ENCODE peak calls at places on chromosomes 13 and 19, in seven cellular contexts. S is kidney, U is NCI-H748 treated with DMSO at 0.1 percent for 48 hours, O is neural crest cell, Q is islet precursor cell, P is NCI-H2227 treated with DMSO at 0.1 percent for 48 hours, J is T-cell. G is an unnamed sample.

GRCh38 chr13:99122171-99122570 is 78.5 kb upstream of the UBAC2 start:
- DNase-seq in Q (no peak), J (no peak), U (no peak), P (no peak), O (no peak), S (no peak), G (no peak)

GRCh38 chr19:34508540-34508939 is 27.0 kb downstream of the WTIP start:
- DNase-seq in P (no peak), J (no peak), O (no peak), S (no peak), Q (no peak), U (no peak), G (no peak)

GRCh38 chr19:11480927-11481776 is at the start of gene ELAVL3:
- DNase-seq in O (peak; percentile 54), Q (no peak), S (no peak), U (peak; percentile 41), P (peak; percentile 52), J (no peak), G (no peak)

GRCh38 chr13:43939149-43939548 is 59.4 kb downstream of the LACC1 start:
- DNase-seq in U (no peak), Q (no peak), S (no peak), J (no peak), P (no peak), O (no peak), G (no peak)

GRCh38 chr13:84524586-84524985 is 642.3 kb upstream of the SLITRK1 start:
- DNase-seq in Q (no peak), S (no peak), J (no peak), O (no peak), P (no peak), U (no peak), G (no peak)

GRCh38 chr13:99911965-99912566 is 59.5 kb downstream of the ZIC5 start:
- DNase-seq in O (no peak), P (no peak), S (no peak), U (peak; percentile 84), J (no peak), Q (no peak), G (no peak)

GRCh38 chr13:75371223-75371622 is 110.7 kb downstream of the TBC1D4 start:
- DNase-seq in O (no peak), U (no peak), S (no peak), P (no peak), J (no peak), Q (no peak), G (no peak)

GRCh38 chr19:48970139-48970766 is 5.1 kb downstream of the FTL start:
- DNase-seq in Q (no peak), P (no peak), J (no peak), O (no peak), U (no peak), S (no peak), G (no peak)

GRCh38 chr13:31056650-31057275 is 104.9 kb downstream of the HSPH1 start:
- DNase-seq in P (no peak), J (no peak), U (no peak), S (no peak), O (no peak), Q (no peak), G (no peak)

GRCh38 chr13:86974251-86974994 is 696.7 kb upstream of the SLITRK5 start:
- DNase-seq in Q (peak; percentile 75), O (no peak), J (no peak), U (no peak), P (no peak), S (peak; percentile 39), G (no peak)

GRCh38 chr19:41325947-41326706 is 16.2 kb downstream of the CCDC97 start:
- DNase-seq in O (no peak), U (no peak), S (no peak), Q (peak; percentile 81), P (no peak), J (no peak), G (peak; percentile 73)

GRCh38 chr19:47310819-47311218 is 1.2 kb downstream of the C5AR1 start:
- DNase-seq in O (no peak), P (no peak), Q (no peak), J (no peak), U (no peak), S (no peak), G (no peak)

GRCh38 chr19:55289117-55289796 is 5.5 kb downstream of the BRSK1 start:
- DNase-seq in O (no peak), P (peak; percentile 32), S (peak; percentile 68), Q (no peak), J (no peak), U (no peak), G (no peak)

GRCh38 chr13:51934461-51935087 is 72.8 kb downstream of the CCDC70 start:
- DNase-seq in U (no peak), O (no peak), S (no peak), Q (peak; percentile 51), P (no peak), J (no peak), G (no peak)

GRCh38 chr19:10580979-10581631 is 6.0 kb downstream of the AP1M2 start:
- DNase-seq in S (peak; percentile 91), U (no peak), J (peak; percentile 90), P (peak; percentile 71), O (peak; percentile 93), Q (peak; percentile 92), G (peak; percentile 81)

GRCh38 chr13:79451500-79451962 is 29.4 kb upstream of the NDFIP2 start:
- DNase-seq in P (no peak), J (peak; percentile 81), Q (peak; percentile 97), S (no peak), O (no peak), U (no peak), G (peak; percentile 81)

GRCh38 chr19:7681336-7682174 is 922 bp downstream of the TRAPPC5 start:
- DNase-seq in U (peak; percentile 0), J (peak; percentile 84), P (no peak), S (peak; percentile 85), Q (peak; percentile 85), O (peak; percentile 63), G (peak; percentile 75)

GRCh38 chr13:31972453-31972852 is 59.1 kb upstream of the FRY start:
- DNase-seq in Q (no peak), O (no peak), U (no peak), P (no peak), S (no peak), J (no peak), G (no peak)

GRCh38 chr13:97403893-97404683 is 29.9 kb upstream of the RAP2A start:
- DNase-seq in Q (no peak), U (no peak), J (no peak), P (no peak), S (no peak), O (no peak), G (no peak)

GRCh38 chr19:7742991-7743390 is 4.3 kb downstream of the CD209 start:
- DNase-seq in Q (no peak), P (no peak), U (no peak), S (peak; percentile 39), O (no peak), J (no peak), G (no peak)

GRCh38 chr13:95540848-95541247 is 11.7 kb upstream of the CLDN10 start:
- DNase-seq in S (peak; percentile 86), Q (no peak), P (no peak), J (no peak), U (no peak), O (no peak), G (no peak)

GRCh38 chr13:101417043-101417406 is 717 bp upstream of the NALCN start:
- DNase-seq in O (no peak), J (no peak), Q (peak; percentile 60), U (peak; percentile 58), S (no peak), P (peak; percentile 19), G (no peak)

GRCh38 chr13:102599451-102600012 is 2.7 kb downstream of the TPP2 start:
- DNase-seq in J (peak; percentile 25), Q (no peak), S (no peak), U (no peak), P (no peak), O (no peak), G (no peak)

GRCh38 chr19:48867922-48868195 is 558 bp downstream of the PLEKHA4 start:
- DNase-seq in S (no peak), O (no peak), P (no peak), Q (no peak), J (no peak), U (no peak), G (no peak)